ENCODE peak calls at places on chromosomes 12 and 14, in eight cellular contexts. O, Q, G, N, Z, Y, X and A are unnamed samples.

GRCh38 chr14:75794615-75795038 is 133.6 kb downstream of the TTLL5 start:
- DNase-seq in G (peak), Z (no peak), X (no peak), O (no peak), Y (no peak), Q (no peak), N (no peak), A (peak)

GRCh38 chr14:51446771-51447170 is 204.9 kb upstream of the FRMD6 start:
- DNase-seq in O (no peak), Z (no peak), Q (no peak), X (no peak), G (no peak), N (no peak), Y (no peak), A (no peak)

GRCh38 chr12:91613223-91613779 is 430.7 kb upstream of the DCN start:
- DNase-seq in N (no peak), Z (no peak), G (no peak), Q (no peak), Y (no peak), X (no peak), O (no peak), A (no peak)

GRCh38 chr12:122350444-122350843 is 72.0 kb downstream of the CLIP1 start:
- DNase-seq in N (no peak), Y (no peak), Z (no peak), O (no peak), X (no peak), G (peak), Q (peak), A (no peak)

GRCh38 chr12:130872179-130873096 is 572 bp downstream of the RAN start:
- DNase-seq in N (peak), G (peak), O (peak), Z (no peak), X (peak), Q (no peak), Y (peak), A (peak)

GRCh38 chr14:64663174-64663573 is 41.0 kb upstream of the PLEKHG3 start:
- DNase-seq in Q (no peak), Z (no peak), X (no peak), Y (no peak), G (no peak), N (no peak), O (no peak), A (no peak)

GRCh38 chr14:95507174-95507573 is 9.3 kb downstream of the SYNE3 start:
- DNase-seq in G (peak), Q (no peak), O (no peak), N (no peak), X (no peak), Z (peak), Y (no peak), A (no peak)

GRCh38 chr12:89529738-89530137 is 3.9 kb upstream of the POC1B start:
- DNase-seq in G (peak), X (no peak), Q (peak), N (peak), Z (no peak), O (peak), Y (no peak), A (no peak)

GRCh38 chr14:49950275-49951250 is 57.7 kb downstream of the ARF6 start:
- DNase-seq in Q (no peak), Y (no peak), G (no peak), Z (peak), N (no peak), X (no peak), O (peak), A (no peak)

GRCh38 chr12:58967551-58967950 is 47.2 kb upstream of the LRIG3 start:
- DNase-seq in N (no peak), X (no peak), Z (no peak), Y (no peak), G (peak), Q (no peak), O (peak), A (no peak)

GRCh38 chr12:57886590-57887363 is 40.2 kb upstream of the CTDSP2 start:
- DNase-seq in Z (no peak), G (no peak), Y (no peak), N (no peak), Q (no peak), O (no peak), X (no peak), A (no peak)

GRCh38 chr12:65657635-65658034 is 166.6 kb upstream of the HMGA2 start:
- DNase-seq in Z (no peak), Q (no peak), G (no peak), N (no peak), X (no peak), Y (no peak), O (no peak), A (no peak)

GRCh38 chr12:130420071-130420470 is 82.4 kb downstream of the PIWIL1 start:
- DNase-seq in N (no peak), Z (peak), X (no peak), Y (no peak), G (no peak), Q (no peak), O (no peak), A (no peak)

GRCh38 chr12:67981236-67982164 is 7.7 kb upstream of the IFNG-AS1 start:
- DNase-seq in N (peak), X (no peak), Q (peak), Y (no peak), Z (no peak), G (peak), O (peak), A (no peak)

GRCh38 chr12:64760808-64761573 is 1.8 kb upstream of the GNS start:
- DNase-seq in Y (no peak), X (no peak), Z (no peak), Q (no peak), N (no peak), O (no peak), G (no peak), A (no peak)

GRCh38 chr12:1795221-1795784 is 25.1 kb upstream of the LRTM2 start:
- DNase-seq in Q (peak), X (no peak), Y (no peak), N (no peak), G (no peak), Z (no peak), O (no peak), A (peak)

GRCh38 chr14:89214221-89214965 is 202.6 kb downstream of the FOXN3 start:
- DNase-seq in Z (peak), X (no peak), O (peak), Q (no peak), Y (no peak), N (no peak), G (peak), A (no peak)

GRCh38 chr12:85065816-85066482 is 29.8 kb downstream of the LRRIQ1 start:
- DNase-seq in Q (no peak), N (no peak), X (no peak), O (no peak), Z (no peak), Y (no peak), G (peak), A (no peak)

GRCh38 chr14:22039938-22040780 is 366.5 kb upstream of the OR4E1 start:
- DNase-seq in X (peak), Y (no peak), Q (no peak), O (no peak), N (peak), G (no peak), Z (no peak), A (no peak)

GRCh38 chr12:58803893-58804292 is 116.4 kb downstream of the LRIG3 start:
- DNase-seq in O (no peak), Y (no peak), N (no peak), Q (no peak), Z (no peak), G (peak), X (no peak), A (no peak)

GRCh38 chr14:59438148-59438766 is 26.9 kb downstream of the GPR135 start:
- DNase-seq in Q (no peak), G (peak), O (no peak), N (no peak), Y (no peak), X (no peak), Z (no peak), A (no peak)

GRCh38 chr12:99043319-99043914 is 398.3 kb downstream of the APAF1 start:
- DNase-seq in X (peak), N (peak), O (peak), Y (peak), Q (peak), G (peak), Z (no peak), A (peak)

GRCh38 chr14:21097616-21098133 is 780 bp downstream of the ZNF219 start:
- DNase-seq in O (peak), Z (no peak), N (no peak), G (no peak), Q (no peak), X (no peak), Y (peak), A (peak)

GRCh38 chr12:106107566-106107965 is 31.2 kb downstream of the NUAK1 start:
- DNase-seq in Q (no peak), G (peak), Z (no peak), X (no peak), O (no peak), Y (no peak), N (no peak), A (no peak)

GRCh38 chr12:104582739-104583138 is 126.0 kb downstream of the CHST11 start:
- DNase-seq in G (no peak), N (no peak), O (no peak), Q (no peak), Z (no peak), Y (no peak), X (no peak), A (no peak)

GRCh38 chr12:128268348-128268725 is 1.4 kb downstream of the TMEM132C start:
- DNase-seq in Q (no peak), G (no peak), Z (no peak), Y (no peak), X (no peak), N (no peak), O (no peak), A (no peak)

GRCh38 chr12:54330442-54330841 is 5.5 kb downstream of the COPZ1 start:
- DNase-seq in Q (no peak), Y (no peak), N (no peak), Z (no peak), O (no peak), X (no peak), G (no peak), A (no peak)

GRCh38 chr14:92397140-92397815 is 74.3 kb downstream of the SLC24A4 start:
- DNase-seq in N (no peak), Z (no peak), X (no peak), Q (peak), G (peak), O (no peak), Y (no peak), A (peak)

GRCh38 chr12:32125455-32126084 is 18.9 kb downstream of the BICD1 start:
- DNase-seq in Z (no peak), X (no peak), Y (no peak), Q (no peak), O (no peak), N (no peak), G (peak), A (no peak)

GRCh38 chr14:106530423-106531107 is 1004.2 kb downstream of the TMEM121 start:
- DNase-seq in Z (no peak), N (peak), X (no peak), Q (no peak), Y (no peak), O (no peak), G (no peak), A (peak)

GRCh38 chr12:54304187-54304810 is 3.5 kb upstream of the NFE2 start:
- DNase-seq in Q (no peak), X (no peak), O (no peak), Y (peak), N (no peak), G (peak), Z (peak), A (no peak)

GRCh38 chr12:110065540-110065939 is 17.2 kb upstream of the C12orf76 start:
- DNase-seq in X (no peak), Z (no peak), O (no peak), Q (no peak), N (no peak), Y (no peak), G (no peak), A (no peak)

GRCh38 chr12:113222730-113223531 is 1.7 kb downstream of the TPCN1 start:
- DNase-seq in Q (peak), O (peak), Y (no peak), G (peak), N (peak), Z (no peak), X (no peak), A (no peak)